ENCODE peak calls at places on chromosomes 5 and 9, in six cellular contexts. Q, J, Y, O, M and H are unnamed samples.

GRCh38 chr5:54173251-54173650 is 137.1 kb downstream of the ARL15 start:
- DNase-seq in Q (no peak), J (no peak), Y (no peak), O (no peak), M (no peak), H (no peak)

GRCh38 chr5:79236364-79236969 is 536 bp downstream of the JMY start:
- DNase-seq in Q (no peak), J (peak), Y (peak), O (peak), M (peak), H (no peak)

GRCh38 chr9:110769667-110770066 is 101.1 kb downstream of the MUSK start:
- DNase-seq in Q (no peak), J (no peak), Y (no peak), O (no peak), M (no peak), H (no peak)

GRCh38 chr5:149618581-149619248 is 37.4 kb downstream of the ARHGEF37 start:
- DNase-seq in Q (no peak), J (peak), Y (peak), O (peak), M (peak), H (peak)

GRCh38 chr5:65818592-65818991 is 96.6 kb downstream of the NLN start:
- DNase-seq in Q (no peak), J (no peak), Y (no peak), O (no peak), M (no peak), H (peak)

GRCh38 chr9:96612105-96612965 is 7.3 kb downstream of the CDC14B start:
- DNase-seq in Q (peak), J (no peak), Y (no peak), O (no peak), M (peak), H (peak)

GRCh38 chr5:57221049-57221568 is 47.2 kb downstream of the GPBP1 start:
- DNase-seq in Q (peak), J (peak), Y (no peak), O (peak), M (peak), H (no peak)

GRCh38 chr5:16229357-16229940 is 49.9 kb upstream of the MARCHF11 start:
- DNase-seq in Q (no peak), J (no peak), Y (no peak), O (no peak), M (no peak), H (no peak)

GRCh38 chr9:131839281-131840084 is 99.6 kb upstream of the RAPGEF1 start:
- DNase-seq in Q (peak), J (no peak), Y (peak), O (no peak), M (no peak), H (no peak)

GRCh38 chr9:33082538-33083326 is 6.3 kb upstream of the SMU1 start:
- DNase-seq in Q (no peak), J (no peak), Y (peak), O (no peak), M (no peak), H (no peak)

GRCh38 chr5:33362915-33363314 is 77.8 kb upstream of the TARS1 start:
- DNase-seq in Q (no peak), J (no peak), Y (no peak), O (no peak), M (no peak), H (no peak)

GRCh38 chr5:174755103-174755502 is 30.7 kb downstream of the MSX2 start:
- DNase-seq in Q (no peak), J (no peak), Y (no peak), O (peak), M (peak), H (no peak)

GRCh38 chr9:114072181-114073140 is 5.6 kb downstream of the AMBP start:
- DNase-seq in Q (no peak), J (no peak), Y (no peak), O (no peak), M (no peak), H (peak)

GRCh38 chr5:149932445-149933350 is 11.9 kb downstream of the PDE6A start:
- DNase-seq in Q (no peak), J (no peak), Y (no peak), O (no peak), M (no peak), H (no peak)

GRCh38 chr9:123609844-123610243 is 253.8 kb downstream of the CRB2 start:
- DNase-seq in Q (no peak), J (no peak), Y (no peak), O (no peak), M (no peak), H (no peak)

GRCh38 chr5:125372694-125373621 is 626.5 kb upstream of the ZNF608 start:
- DNase-seq in Q (peak), J (peak), Y (no peak), O (no peak), M (peak), H (no peak)

GRCh38 chr5:40221255-40221654 is 458.5 kb upstream of the PTGER4 start:
- DNase-seq in Q (no peak), J (no peak), Y (no peak), O (no peak), M (no peak), H (no peak)

GRCh38 chr5:74316064-74316586 is 324.4 kb downstream of the ENC1 start:
- DNase-seq in Q (peak), J (no peak), Y (peak), O (peak), M (peak), H (no peak)

GRCh38 chr5:68134033-68134668 is 81.4 kb upstream of the PIK3R1 start:
- DNase-seq in Q (no peak), J (no peak), Y (no peak), O (no peak), M (no peak), H (no peak)

GRCh38 chr5:122715095-122715494 is 59.8 kb upstream of the SNX2 start:
- DNase-seq in Q (peak), J (no peak), Y (no peak), O (no peak), M (no peak), H (no peak)

GRCh38 chr5:65356274-65356673 is 125.4 kb downstream of the ADAMTS6 start:
- DNase-seq in Q (no peak), J (no peak), Y (no peak), O (no peak), M (no peak), H (no peak)

GRCh38 chr9:121886759-121887485 is 206.2 kb downstream of the TTLL11 start:
- DNase-seq in Q (no peak), J (no peak), Y (peak), O (no peak), M (no peak), H (no peak)

GRCh38 chr9:116310212-116310611 is 156.6 kb downstream of the PAPPA start:
- DNase-seq in Q (no peak), J (no peak), Y (no peak), O (no peak), M (no peak), H (no peak)

GRCh38 chr9:114366334-114367128 is 21.3 kb downstream of the AKNA start:
- DNase-seq in Q (peak), J (no peak), Y (no peak), O (no peak), M (peak), H (no peak)

GRCh38 chr5:96302174-96302738 is 130.8 kb downstream of the PCSK1 start:
- DNase-seq in Q (no peak), J (no peak), Y (no peak), O (no peak), M (no peak), H (no peak)

GRCh38 chr5:109604758-109605157 is 85.0 kb upstream of the MAN2A1 start:
- DNase-seq in Q (no peak), J (no peak), Y (no peak), O (no peak), M (no peak), H (no peak)

GRCh38 chr5:91998774-91999173 is 615.7 kb upstream of the ARRDC3 start:
- DNase-seq in Q (no peak), J (no peak), Y (no peak), O (no peak), M (no peak), H (no peak)

GRCh38 chr5:125668904-125669303 is 754.3 kb upstream of the GRAMD2B start:
- DNase-seq in Q (no peak), J (peak), Y (no peak), O (no peak), M (no peak), H (no peak)

GRCh38 chr9:129604766-129605163 is 16.1 kb downstream of the C9orf50 start:
- DNase-seq in Q (no peak), J (no peak), Y (no peak), O (no peak), M (no peak), H (no peak)

GRCh38 chr5:52844885-52845284 is 57.2 kb downstream of the ITGA1 start:
- DNase-seq in Q (no peak), J (no peak), Y (no peak), O (no peak), M (no peak), H (no peak)

GRCh38 chr9:125638239-125638638 is 68.8 kb downstream of the MAPKAP1 start:
- DNase-seq in Q (no peak), J (no peak), Y (no peak), O (no peak), M (no peak), H (no peak)

GRCh38 chr5:19660679-19661078 is 327.3 kb downstream of the CDH18 start:
- DNase-seq in Q (no peak), J (no peak), Y (no peak), O (no peak), M (no peak), H (no peak)

GRCh38 chr5:33299621-33300208 is 141.1 kb upstream of the TARS1 start:
- DNase-seq in Q (no peak), J (peak), Y (no peak), O (peak), M (peak), H (no peak)

GRCh38 chr5:150146862-150147579 is 8.6 kb downstream of the PDGFRB start:
- DNase-seq in Q (no peak), J (no peak), Y (no peak), O (no peak), M (no peak), H (peak)

GRCh38 chr5:91302958-91303357 is 80.2 kb downstream of the ARRDC3 start:
- DNase-seq in Q (no peak), J (no peak), Y (no peak), O (peak), M (no peak), H (no peak)

GRCh38 chr5:98492258-98492657 is 281.2 kb upstream of the RGMB start:
- DNase-seq in Q (no peak), J (no peak), Y (no peak), O (no peak), M (no peak), H (no peak)

GRCh38 chr5:143364061-143364460 is 39.4 kb downstream of the NR3C1 start:
- DNase-seq in Q (no peak), J (no peak), Y (no peak), O (no peak), M (no peak), H (no peak)

GRCh38 chr5:172107606-172108005 is 80.4 kb downstream of the STK10 start:
- DNase-seq in Q (no peak), J (no peak), Y (no peak), O (peak), M (peak), H (no peak)